ENCODE peak calls at places on chromosomes 5 and 9, in four cellular contexts. One of them, this sample, is unnamed.

GRCh38 chr5:179868541-179868940 is 9.9 kb upstream of the MRNIP start:
- DNase-seq in H1: no peak
- DNase-seq in GM12878: no peak
- DNase-seq in K562: no peak
- DNase-seq in this sample: no peak

GRCh38 chr5:152246401-152246800 is 158.7 kb downstream of the NMUR2 start:
- DNase-seq in H1: no peak
- DNase-seq in GM12878: no peak
- DNase-seq in K562: peak
- DNase-seq in this sample: no peak

GRCh38 chr9:122213589-122214413 is 15.0 kb downstream of the LHX6 start:
- DNase-seq in GM12878: no peak
- DNase-seq in H1: peak
- DNase-seq in K562: peak
- DNase-seq in this sample: peak

GRCh38 chr5:150522504-150523464 is 14.9 kb downstream of the NDST1 start:
- DNase-seq in GM12878: no peak
- DNase-seq in H1: no peak
- DNase-seq in K562: no peak
- DNase-seq in this sample: no peak

GRCh38 chr9:35954942-35955546 is 2.9 kb downstream of the OR2S2 start:
- DNase-seq in H1: no peak
- DNase-seq in GM12878: no peak
- DNase-seq in K562: peak
- DNase-seq in this sample: peak

GRCh38 chr5:103674321-103674720 is 111.7 kb upstream of the NUDT12 start:
- DNase-seq in GM12878: no peak
- DNase-seq in K562: no peak
- DNase-seq in H1: no peak
- DNase-seq in this sample: no peak

GRCh38 chr9:95017062-95017461 is 290.6 kb downstream of the AOPEP start:
- DNase-seq in K562: no peak
- DNase-seq in H1: no peak
- DNase-seq in GM12878: no peak
- DNase-seq in this sample: no peak

GRCh38 chr5:54387659-54388232 is 67.8 kb upstream of the HSPB3 start:
- DNase-seq in H1: no peak
- DNase-seq in K562: no peak
- DNase-seq in GM12878: no peak
- DNase-seq in this sample: no peak

GRCh38 chr9:27377147-27377807 is 80.3 kb upstream of the EQTN start:
- DNase-seq in K562: peak
- DNase-seq in H1: no peak
- DNase-seq in GM12878: no peak
- DNase-seq in this sample: no peak

GRCh38 chr5:32071351-32071944 is 102.7 kb downstream of the GOLPH3 start:
- DNase-seq in H1: no peak
- DNase-seq in GM12878: no peak
- DNase-seq in K562: no peak
- DNase-seq in this sample: no peak

GRCh38 chr5:132102101-132102701 is 28.6 kb downstream of the CSF2 start:
- DNase-seq in H1: no peak
- DNase-seq in GM12878: no peak
- DNase-seq in K562: no peak
- DNase-seq in this sample: no peak

GRCh38 chr5:178223828-178224335 is 8.7 kb downstream of the PHYKPL start:
- DNase-seq in GM12878: no peak
- DNase-seq in H1: no peak
- DNase-seq in K562: no peak
- DNase-seq in this sample: no peak

GRCh38 chr5:54570923-54571322 is 53.4 kb downstream of the SNX18 start:
- DNase-seq in GM12878: no peak
- DNase-seq in K562: no peak
- DNase-seq in H1: no peak
- DNase-seq in this sample: no peak

GRCh38 chr9:37550781-37551180 is 25.4 kb downstream of the FBXO10 start:
- DNase-seq in K562: no peak
- DNase-seq in GM12878: no peak
- DNase-seq in H1: no peak
- DNase-seq in this sample: no peak

GRCh38 chr5:55668356-55668755 is 43.8 kb downstream of the SLC38A9 start:
- DNase-seq in H1: no peak
- DNase-seq in GM12878: no peak
- DNase-seq in K562: no peak
- DNase-seq in this sample: no peak

GRCh38 chr5:160506006-160507004 is 84.7 kb downstream of the PTTG1 start:
- DNase-seq in H1: no peak
- DNase-seq in K562: no peak
- DNase-seq in GM12878: no peak
- DNase-seq in this sample: no peak

GRCh38 chr9:21434202-21435014 is 5.8 kb upstream of the IFNA1 start:
- DNase-seq in H1: no peak
- DNase-seq in GM12878: no peak
- DNase-seq in K562: no peak
- DNase-seq in this sample: no peak

GRCh38 chr5:21774791-21775190 is 1078.4 kb downstream of the CDH12 start:
- DNase-seq in H1: no peak
- DNase-seq in K562: no peak
- DNase-seq in GM12878: no peak
- DNase-seq in this sample: no peak

GRCh38 chr9:126678989-126679388 is 65.3 kb downstream of the LMX1B start:
- DNase-seq in GM12878: no peak
- DNase-seq in K562: peak
- DNase-seq in H1: no peak
- DNase-seq in this sample: no peak

DNA sequence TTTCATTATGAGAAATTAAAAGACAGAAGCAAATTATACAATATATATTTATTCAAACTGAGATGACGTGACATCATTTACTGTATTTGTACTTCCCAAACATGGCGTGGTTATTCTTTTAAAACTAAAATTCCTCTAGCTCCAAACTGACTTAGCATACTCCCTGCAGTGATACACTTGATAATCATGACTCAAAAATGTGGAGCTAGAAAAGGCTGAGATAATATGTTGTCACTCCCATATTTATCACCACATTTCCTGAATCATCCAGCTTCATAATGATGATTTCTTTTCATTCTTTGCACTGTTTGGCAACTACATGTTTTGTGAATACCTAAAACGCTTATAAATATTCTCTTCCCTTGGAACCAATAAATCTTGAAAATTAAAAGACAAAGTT is 341.1 kb downstream of the EBF1 start:
- DNase-seq in GM12878: no peak
- DNase-seq in K562: no peak
- DNase-seq in H1: no peak
- DNase-seq in this sample: no peak
- TF ChIP-seq GABPA in GM12878: no peak
- TF ChIP-seq GABPA in K562: no peak
- TF ChIP-seq GABPA in H1: no peak
- TF ChIP-seq GABPA in this sample: no peak

GRCh38 chr5:77638763-77639451 is 394 bp upstream of the OTP start:
- DNase-seq in K562: no peak
- DNase-seq in GM12878: no peak
- DNase-seq in H1: no peak
- DNase-seq in this sample: no peak

GRCh38 chr5:77637170-77638074 is 1.1 kb downstream of the OTP start:
- DNase-seq in K562: no peak
- DNase-seq in GM12878: no peak
- DNase-seq in H1: no peak
- DNase-seq in this sample: no peak

GRCh38 chr5:77636423-77637169 is 1.9 kb downstream of the OTP start:
- DNase-seq in H1: no peak
- DNase-seq in GM12878: no peak
- DNase-seq in K562: no peak
- DNase-seq in this sample: no peak

GRCh38 chr5:77639624-77640023 is 1.1 kb upstream of the OTP start:
- DNase-seq in H1: no peak
- DNase-seq in K562: no peak
- DNase-seq in GM12878: no peak
- DNase-seq in this sample: no peak

DNA sequence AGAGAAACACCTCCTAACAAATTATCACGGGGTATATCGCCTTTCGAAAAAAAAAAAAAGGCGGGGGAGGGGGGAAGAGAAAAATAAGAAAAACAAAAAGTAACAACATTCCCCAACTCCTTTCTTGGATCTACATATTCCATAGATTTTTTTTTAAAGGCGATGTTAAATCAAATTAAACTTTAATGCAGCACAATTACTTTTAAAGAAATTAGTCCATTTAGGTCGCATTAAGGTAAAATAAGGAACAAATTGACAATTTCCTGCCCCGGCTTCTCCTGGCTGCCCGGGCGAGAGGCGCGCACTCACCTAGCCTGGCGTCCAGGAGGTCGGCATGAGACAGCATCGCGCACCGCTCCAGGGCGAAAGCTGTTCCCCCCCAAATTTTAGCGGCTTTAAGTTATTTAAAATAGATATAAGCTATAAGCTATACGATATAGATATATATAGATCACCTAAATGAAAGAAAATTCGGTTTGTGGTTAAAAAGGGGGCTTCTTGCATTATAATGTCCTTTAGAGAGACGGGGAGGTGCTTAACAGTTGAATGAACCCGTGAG is at the start of gene OTP:
- DNase-seq in H1: no peak
- DNase-seq in K562: no peak
- DNase-seq in GM12878: no peak
- DNase-seq in this sample: no peak
- TF ChIP-seq GABPA in H1: no peak
- TF ChIP-seq GABPA in K562: no peak
- TF ChIP-seq GABPA in GM12878: no peak
- TF ChIP-seq GABPA in this sample: no peak

GRCh38 chr9:118326326-118326725 is 622.1 kb downstream of the TLR4 start:
- DNase-seq in H1: no peak
- DNase-seq in GM12878: no peak
- DNase-seq in K562: no peak
- DNase-seq in this sample: no peak

GRCh38 chr9:118336952-118337349 is 632.7 kb downstream of the TLR4 start:
- DNase-seq in K562: no peak
- DNase-seq in H1: no peak
- DNase-seq in GM12878: no peak
- DNase-seq in this sample: no peak

GRCh38 chr9:118330191-118330986 is 626.2 kb downstream of the TLR4 start:
- DNase-seq in GM12878: no peak
- DNase-seq in H1: peak
- DNase-seq in K562: no peak
- DNase-seq in this sample: no peak

GRCh38 chr9:118336167-118336951 is 632.2 kb downstream of the TLR4 start:
- DNase-seq in K562: no peak
- DNase-seq in H1: no peak
- DNase-seq in GM12878: no peak
- DNase-seq in this sample: no peak

DNA sequence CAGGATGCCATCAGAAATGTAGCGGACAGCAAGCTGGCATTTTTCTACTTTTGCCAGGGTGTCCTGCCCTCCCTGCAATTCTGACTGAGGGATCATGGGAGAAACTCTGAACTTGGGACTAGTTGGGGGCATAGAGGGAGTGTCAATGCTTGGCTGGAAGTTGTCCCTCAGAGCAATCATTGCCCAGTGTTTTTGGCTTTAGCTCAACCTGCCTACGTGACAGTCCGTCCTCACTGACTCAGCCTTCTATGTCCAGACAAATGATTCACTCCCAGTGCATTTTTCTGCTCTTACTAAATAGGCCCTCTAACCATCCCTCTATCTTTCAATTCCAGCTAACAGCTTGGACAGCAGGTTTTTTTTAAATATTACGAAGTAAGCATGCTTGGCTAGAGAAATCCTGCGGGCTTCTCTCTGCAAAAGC is 627.4 kb downstream of the TLR4 start:
- DNase-seq in GM12878: no peak
- DNase-seq in H1: no peak
- DNase-seq in K562: no peak
- DNase-seq in this sample: no peak
- TF ChIP-seq GABPA in GM12878: no peak
- TF ChIP-seq GABPA in H1: no peak
- TF ChIP-seq GABPA in K562: no peak
- TF ChIP-seq GABPA in this sample: no peak

DNA sequence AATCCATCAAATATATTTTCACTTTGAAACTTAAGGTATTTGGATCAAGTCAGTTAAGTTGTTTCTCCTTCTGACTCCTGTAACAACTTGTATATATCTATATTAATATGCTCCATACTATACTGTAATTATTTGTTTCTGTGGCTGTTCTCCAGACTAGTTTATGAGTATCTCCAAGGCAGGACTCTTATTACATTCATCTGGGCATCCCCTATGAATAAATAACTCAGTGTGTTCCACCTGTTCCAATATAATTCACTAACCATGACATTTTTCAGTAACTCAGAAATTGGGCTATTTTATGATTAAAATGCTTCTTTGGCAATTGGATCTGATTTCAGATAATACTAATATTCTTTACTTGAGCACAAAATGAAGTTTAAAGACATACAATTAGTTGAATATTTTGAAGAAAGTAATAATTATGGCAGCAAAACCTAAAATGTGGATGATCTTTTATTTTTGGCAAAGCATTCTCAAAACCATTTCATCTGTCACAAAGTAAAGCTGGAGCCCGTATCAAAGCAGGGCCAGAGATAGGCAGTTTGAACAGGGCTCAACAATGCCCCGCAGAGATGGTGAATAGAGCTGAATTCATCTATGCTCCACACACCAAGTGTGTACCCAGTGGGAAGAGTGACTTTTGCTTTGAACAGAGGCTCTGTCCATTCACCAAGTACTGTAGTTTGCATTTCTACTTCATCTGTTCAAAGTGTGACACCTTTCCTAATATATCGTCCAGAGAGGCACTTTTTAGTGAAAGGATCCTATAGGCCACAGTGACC is 314.2 kb downstream of the PDE4D start:
- DNase-seq in GM12878: no peak
- DNase-seq in K562: no peak
- DNase-seq in H1: no peak
- DNase-seq in this sample: no peak
- TF ChIP-seq GABPA in GM12878: no peak
- TF ChIP-seq GABPA in K562: no peak
- TF ChIP-seq GABPA in H1: no peak
- TF ChIP-seq GABPA in this sample: no peak

DNA sequence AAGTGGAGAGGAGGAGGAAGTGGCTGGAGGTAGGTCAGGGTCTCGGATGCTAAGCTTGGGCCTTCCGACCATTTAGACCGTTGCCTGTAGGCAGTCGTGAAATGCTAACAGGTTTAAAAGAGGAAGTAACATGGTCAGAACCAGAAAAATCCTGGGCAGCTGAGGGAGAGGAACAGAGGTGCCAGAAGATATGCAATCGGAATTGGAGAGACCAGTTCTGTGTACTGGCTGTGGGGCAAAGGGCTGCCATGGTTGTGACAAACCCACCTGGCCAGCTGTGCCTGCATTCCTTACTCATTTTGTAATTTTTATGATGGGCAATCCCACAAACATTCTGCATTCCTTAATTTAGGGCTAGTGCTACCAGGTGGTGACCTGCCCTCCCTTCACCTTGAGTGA is 37.3 kb downstream of the B4GALT1 start:
- DNase-seq in K562: no peak
- DNase-seq in GM12878: no peak
- DNase-seq in H1: no peak
- DNase-seq in this sample: peak
- TF ChIP-seq GABPA in K562: no peak
- TF ChIP-seq GABPA in GM12878: no peak
- TF ChIP-seq GABPA in H1: no peak
- TF ChIP-seq GABPA in this sample: no peak

This sample was measured in HL-60.